ENCODE peak calls at places on chromosomes 4 and X, in seven cellular contexts. P is fibroblast of lung; M is astrocyte; Z is bronchial epithelial cell; G is tibial artery; W is SJSA1; R is CD8-positive, alpha-beta memory T cell. A is an unnamed sample.

GRCh38 chrX:100424012-100424411 is 13.9 kb upstream of the PCDH19 start:
- DNase-seq in P (no peak), M (no peak), Z (peak; percentile 11), G (no peak), W (no peak), R (no peak), A (no peak)

GRCh38 chr4:118865091-118865708 is 23.5 kb upstream of the SYNPO2 start:
- DNase-seq in P (peak; percentile 66), M (peak; percentile 53), Z (peak; percentile 79), G (no peak), W (peak; percentile 19), R (peak; percentile 14), A (no peak)

GRCh38 chr4:78561677-78562076 is 10.1 kb downstream of the ANXA3 start:
- DNase-seq in P (no peak), M (peak; percentile 60), Z (no peak), G (no peak), W (no peak), R (no peak), A (no peak)

GRCh38 chr4:146342600-146343192 is 128.4 kb downstream of the REELD1 start:
- DNase-seq in P (peak; percentile 71), M (peak; percentile 13), Z (peak; percentile 45), G (no peak), W (peak; percentile 17), R (peak; percentile 17), A (no peak)

GRCh38 chrX:95764972-95765451 is 919.6 kb upstream of the DIAPH2 start:
- DNase-seq in P (peak; percentile 81), M (peak; percentile 4), Z (peak; percentile 47), G (no peak), W (no peak), R (no peak), A (no peak)

GRCh38 chr4:81447551-81448266 is 24.0 kb downstream of the RASGEF1B start:
- DNase-seq in P (no peak), M (no peak), Z (no peak), G (no peak), W (no peak), R (no peak), A (no peak)

GRCh38 chr4:127881565-127881869 is 824 bp downstream of the PLK4 start:
- DNase-seq in P (no peak), M (no peak), Z (no peak), G (no peak), W (no peak), R (no peak), A (no peak)

GRCh38 chrX:123513585-123514278 is 219.1 kb downstream of the THOC2 start:
- DNase-seq in P (no peak), M (no peak), Z (no peak), G (no peak), W (no peak), R (no peak), A (no peak)

GRCh38 chr4:100882661-100883060 is 364.8 kb upstream of the EMCN start:
- DNase-seq in P (no peak), M (no peak), Z (no peak), G (no peak), W (no peak), R (no peak), A (no peak)

GRCh38 chrX:77892887-77893286 is 2.3 kb downstream of the MAGT1 start:
- DNase-seq in P (no peak), M (no peak), Z (no peak), G (no peak), W (no peak), R (no peak), A (no peak)
- H3K4me3 ChIP-seq in P (no peak overlapping the region), M (no peak overlapping the region), Z (no peak overlapping the region), G (no peak overlapping the region), W (no peak overlapping the region), R (no peak overlapping the region), A (no peak overlapping the region)

GRCh38 chr4:2593003-2593402 is 56.6 kb downstream of the FAM193A start:
- DNase-seq in P (no peak), M (no peak), Z (no peak), G (no peak), W (no peak), R (no peak), A (no peak)
- H3K36me3 ChIP-seq in P (peaks cover 2% of the 10 kb centered on the region), M (no peaks in the 10 kb centered on the region), Z (peaks cover 10% of the 10 kb centered on the region), G (no peaks in the 10 kb centered on the region), W (no peaks in the 10 kb centered on the region), R (no peaks in the 10 kb centered on the region), A (no peaks in the 10 kb centered on the region)

GRCh38 chr4:7971159-7971631 is 31.5 kb upstream of the AFAP1 start:
- DNase-seq in P (no peak), M (no peak), Z (no peak), G (no peak), W (no peak), R (no peak), A (no peak)

GRCh38 chr4:7970031-7970946 is 30.6 kb upstream of the AFAP1 start:
- DNase-seq in P (no peak), M (peak; percentile 74), Z (peak; percentile 56), G (no peak), W (peak; percentile 50), R (peak; percentile 26), A (no peak)

GRCh38 chr4:7974425-7974824 is 34.8 kb upstream of the AFAP1 start:
- DNase-seq in P (no peak), M (no peak), Z (no peak), G (no peak), W (no peak), R (no peak), A (peak; percentile 4)

GRCh38 chr4:7973545-7973981 is 33.9 kb upstream of the AFAP1 start:
- DNase-seq in P (peak; percentile 56), M (peak; percentile 83), Z (peak; percentile 92), G (no peak), W (peak; percentile 26), R (no peak), A (peak; percentile 49)

DNA sequence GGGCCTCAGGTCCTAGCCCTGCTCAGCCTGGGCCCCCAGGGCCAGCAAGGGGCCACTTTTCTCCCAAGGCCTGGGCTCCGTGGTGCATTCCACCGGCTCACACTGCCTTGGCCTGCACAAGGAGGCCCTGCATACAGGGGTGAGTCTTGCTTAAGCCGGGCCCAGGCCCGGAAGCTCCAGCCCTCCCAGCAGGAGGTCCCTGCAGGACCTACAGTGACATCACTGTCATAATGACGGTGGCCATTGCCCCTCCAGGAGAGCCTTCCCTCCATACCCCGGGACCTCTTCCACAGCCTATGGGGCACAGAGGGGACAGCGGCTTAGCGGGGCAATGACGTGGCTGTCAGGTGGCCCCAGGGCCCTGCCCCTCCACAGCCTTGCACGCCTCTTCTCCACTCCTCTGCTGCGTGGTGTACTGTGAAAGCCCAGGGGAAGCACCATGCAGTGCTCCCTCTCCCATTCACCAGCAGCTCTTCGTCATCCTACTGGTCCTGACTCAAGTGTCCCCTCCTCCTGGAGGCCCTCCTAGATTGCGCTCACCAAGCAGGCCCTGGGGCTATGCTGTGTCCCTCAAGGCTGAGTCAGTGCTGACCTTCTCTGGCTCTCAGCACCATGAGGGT is 32.3 kb upstream of the AFAP1 start:
- DNase-seq in P (no peak), M (no peak), Z (peak; percentile 37), G (no peak), W (no peak), R (no peak), A (no peak)
- H3K4me3 ChIP-seq in P (no peak overlapping the region), M (no peak overlapping the region), Z (no peak overlapping the region), G (no peak overlapping the region), W (no peak overlapping the region), R (no peak overlapping the region), A (no peak overlapping the region)

DNA sequence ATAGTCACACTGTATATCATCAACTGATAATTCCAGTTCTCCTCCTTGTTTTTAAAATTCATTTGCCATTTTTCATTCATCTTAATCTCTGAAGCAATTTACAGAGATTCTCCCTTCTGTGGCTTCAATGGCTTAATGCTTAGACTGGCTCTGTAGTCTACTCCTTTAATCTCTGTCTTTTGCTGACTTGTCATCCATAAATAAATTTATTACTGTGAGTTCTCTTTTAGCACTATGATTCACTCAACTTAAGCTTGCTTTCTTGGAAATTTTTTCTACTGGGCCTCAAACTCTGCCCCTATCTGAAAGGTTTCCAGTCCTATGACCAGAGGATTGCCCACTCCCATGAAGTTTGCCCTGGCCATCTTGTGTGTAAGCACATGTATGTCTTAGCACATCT is 251.1 kb downstream of the DCLK2 start:
- DNase-seq in P (no peak), M (no peak), Z (no peak), G (no peak), W (no peak), R (no peak), A (no peak)
- H3K36me3 ChIP-seq in P (no peaks in the 10 kb centered on the region), M (no peaks in the 10 kb centered on the region), Z (peaks cover 3% of the 10 kb centered on the region), G (no peaks in the 10 kb centered on the region), W (no peaks in the 10 kb centered on the region), R (peaks cover 4% of the 10 kb centered on the region), A (no peaks in the 10 kb centered on the region)

DNA sequence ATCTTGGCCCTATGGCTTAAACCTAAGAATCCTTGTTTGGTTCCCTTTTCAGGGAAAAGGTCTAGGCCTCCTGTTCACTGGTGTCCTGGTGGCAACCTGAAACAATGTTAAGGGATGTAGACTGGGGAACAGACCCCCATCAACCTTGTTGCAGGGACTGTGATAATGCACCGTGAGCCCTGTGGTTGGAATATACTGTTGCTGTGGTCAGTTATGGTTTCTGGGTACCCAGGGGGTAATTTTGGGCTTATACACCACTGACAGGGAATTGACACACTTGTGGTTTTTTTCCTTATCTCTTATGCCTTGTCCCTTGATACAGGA is 64.0 kb upstream of the WDR1 start:
- DNase-seq in P (no peak), M (no peak), Z (no peak), G (no peak), W (no peak), R (no peak), A (no peak)
- H3K4me3 ChIP-seq in P (no peak overlapping the region), M (no peak overlapping the region), Z (no peak overlapping the region), G (no peak overlapping the region), W (no peak overlapping the region), R (no peak overlapping the region), A (no peak overlapping the region)